ENCODE peak calls at places on chromosome 11, in six cellular contexts. T is thoracic aorta, R is adrenal gland, I is osteoblast, X is ovary, B is OCI-LY7. G is an unnamed sample.

GRCh38 chr11:118918128-118918685 is 7.5 kb downstream of the BCL9L start:
- DNase-seq in X (peak), I (peak), T (no peak), R (peak), B (no peak), G (peak)

GRCh38 chr11:68398870-68399865 is 61.4 kb upstream of the PPP6R3 start:
- DNase-seq in B (no peak), X (peak), R (peak), T (no peak), I (peak), G (peak)

GRCh38 chr11:81579339-81579738 is 1154.3 kb downstream of the FAM181B start:
- DNase-seq in T (no peak), X (no peak), B (no peak), I (no peak), R (no peak), G (no peak)

GRCh38 chr11:33863418-33864172 is 28.3 kb downstream of the LMO2 start:
- DNase-seq in T (no peak), B (no peak), X (no peak), R (no peak), I (no peak), G (no peak)

GRCh38 chr11:804599-804964 is 449 bp downstream of the PIDD1 start:
- DNase-seq in X (no peak), B (no peak), R (no peak), I (no peak), T (no peak), G (no peak)

GRCh38 chr11:119666463-119667131 is 62.4 kb downstream of the NECTIN1 start:
- DNase-seq in R (peak), I (peak), X (peak), B (peak), T (no peak), G (peak)

GRCh38 chr11:118473537-118473936 is 37.2 kb downstream of the KMT2A start:
- DNase-seq in I (no peak), T (no peak), R (no peak), X (no peak), B (no peak), G (no peak)

GRCh38 chr11:119196833-119197483 is 9.2 kb upstream of the CBL start:
- DNase-seq in T (no peak), B (peak), R (peak), X (peak), I (peak), G (peak)

GRCh38 chr11:28836285-28837081 is 728.3 kb downstream of the METTL15 start:
- DNase-seq in R (no peak), X (no peak), I (peak), B (no peak), T (no peak), G (no peak)

GRCh38 chr11:17457361-17458104 is 19.1 kb downstream of the ABCC8 start:
- DNase-seq in X (no peak), I (peak), R (no peak), B (no peak), T (no peak), G (no peak)

GRCh38 chr11:45252134-45252856 is 33.8 kb downstream of the SYT13 start:
- DNase-seq in X (no peak), I (peak), R (peak), B (peak), T (no peak), G (no peak)

GRCh38 chr11:71395010-71395560 is 53.1 kb downstream of the DHCR7 start:
- DNase-seq in B (no peak), X (no peak), I (peak), R (no peak), T (no peak), G (no peak)

GRCh38 chr11:35682230-35683195 is 19.9 kb downstream of the TRIM44 start:
- DNase-seq in B (no peak), X (no peak), R (peak), T (no peak), I (no peak), G (no peak)

GRCh38 chr11:123742334-123742733 is 874 bp upstream of the ZNF202 start:
- DNase-seq in R (peak), I (no peak), X (no peak), B (no peak), T (no peak), G (no peak)

GRCh38 chr11:8871283-8871775 is 39.7 kb upstream of the AKIP1 start:
- DNase-seq in I (peak), B (no peak), T (no peak), X (peak), R (peak), G (no peak)

GRCh38 chr11:99634581-99634980 is 613.8 kb downstream of the CNTN5 start:
- DNase-seq in B (no peak), I (no peak), X (no peak), T (no peak), R (no peak), G (no peak)

GRCh38 chr11:4095509-4096230 is 1.1 kb downstream of the RRM1 start:
- DNase-seq in I (peak), X (no peak), B (peak), R (peak), T (no peak), G (no peak)

GRCh38 chr11:31997955-31998354 is 92.9 kb upstream of the RCN1 start:
- DNase-seq in I (no peak), X (no peak), T (no peak), B (no peak), R (no peak), G (no peak)

DNA sequence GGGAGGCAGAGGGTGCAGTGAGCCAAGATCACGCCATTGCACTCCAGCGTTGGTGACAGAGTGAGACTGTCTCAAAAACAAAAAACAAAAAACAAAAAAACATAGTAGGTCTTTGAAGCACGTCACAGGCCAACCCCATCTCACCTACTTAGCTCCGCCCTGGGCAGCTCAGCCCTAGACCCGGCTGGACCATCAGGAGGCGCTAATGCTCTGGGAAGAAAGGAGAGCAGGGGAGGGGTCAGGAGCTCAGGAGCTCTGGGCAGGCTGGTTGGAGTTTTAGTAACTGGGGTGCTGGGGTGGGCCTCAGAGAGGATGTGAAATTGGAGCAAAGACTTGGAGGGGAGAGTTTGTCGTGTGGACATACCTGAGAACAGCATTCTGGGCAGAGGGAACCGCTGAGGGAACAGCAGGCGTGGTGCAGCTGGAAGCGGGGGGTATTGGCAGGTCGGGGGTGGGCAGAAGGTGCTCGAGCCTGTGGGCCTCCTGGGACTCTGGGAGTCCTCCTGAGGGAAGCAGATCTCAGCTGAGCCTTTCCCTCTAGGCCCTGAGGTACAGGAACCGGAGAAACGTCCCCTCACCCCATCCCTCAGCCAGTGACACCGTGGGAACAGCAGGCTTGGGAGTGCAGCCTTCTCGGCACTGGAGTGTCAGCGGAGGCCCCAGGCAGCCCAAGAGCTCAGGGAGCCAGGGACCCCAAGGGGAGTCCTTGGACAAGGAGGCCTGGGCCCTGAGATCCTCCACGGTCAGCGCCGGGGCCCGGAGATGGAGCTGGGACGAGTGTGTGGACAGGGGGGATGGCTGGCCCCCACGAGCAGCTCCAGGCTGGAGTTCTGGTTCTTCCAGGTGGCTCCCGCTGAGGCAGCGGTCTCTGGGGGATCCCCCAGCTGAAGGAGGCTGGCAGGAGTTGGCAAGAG is 2.2 kb upstream of the RPS6KA4 start:
- DNase-seq in X (no peak), B (peak), R (no peak), I (peak), T (no peak), G (no peak)
- TF ChIP-seq CTCF in X (no peak), B (peak), R (no peak), I (peak), T (no peak), G (no peak)

GRCh38 chr11:134071766-134072403 is 3.0 kb downstream of the JAM3 start:
- DNase-seq in B (no peak), T (no peak), X (no peak), R (no peak), I (no peak), G (no peak)
- TF ChIP-seq CTCF in B (no peak), T (peak), X (no peak), R (no peak), I (peak), G (no peak)

GRCh38 chr11:128759168-128759567 is 65.3 kb downstream of the FLI1 start:
- DNase-seq in B (no peak), T (no peak), R (no peak), I (no peak), X (no peak), G (no peak)

GRCh38 chr11:128759597-128759996 is 65.7 kb downstream of the FLI1 start:
- DNase-seq in T (no peak), R (no peak), X (no peak), B (no peak), I (peak), G (no peak)

GRCh38 chr11:128757886-128758612 is 64.2 kb downstream of the FLI1 start:
- DNase-seq in X (no peak), I (no peak), B (peak), T (no peak), R (no peak), G (no peak)

GRCh38 chr11:128756469-128756868 is 62.6 kb downstream of the FLI1 start:
- DNase-seq in I (no peak), B (no peak), R (no peak), X (no peak), T (no peak), G (no peak)

GRCh38 chr11:128757235-128757711 is 63.4 kb downstream of the FLI1 start:
- DNase-seq in T (no peak), I (peak), B (peak), X (no peak), R (peak), G (no peak)
- TF ChIP-seq CTCF in T (no peak), I (peak), B (peak), X (no peak), R (peak), G (peak)

GRCh38 chr11:66851698-66852465 is 5.0 kb upstream of the LRFN4 start:
- DNase-seq in B (peak), I (peak), X (peak), T (no peak), R (peak), G (no peak)
- TF ChIP-seq CTCF in B (peak), I (no peak), X (no peak), T (no peak), R (no peak), G (no peak)

GRCh38 chr11:90192869-90193582 is 29.8 kb downstream of the CHORDC1 start:
- DNase-seq in R (no peak), T (no peak), I (no peak), B (no peak), X (no peak), G (no peak)
- TF ChIP-seq CTCF in R (no peak), T (no peak), I (no peak), B (no peak), X (no peak), G (no peak)

GRCh38 chr11:65083834-65084597 is at the start of the genes CDCA5 and ZFPL1:
- DNase-seq in X (peak), T (peak), I (peak), B (peak), R (peak), G (peak)
- TF ChIP-seq CTCF in X (no peak), T (no peak), I (no peak), B (no peak), R (no peak), G (no peak)

GRCh38 chr11:62996271-62996670 is 11.5 kb upstream of the SLC22A6 start:
- DNase-seq in B (no peak), X (no peak), T (no peak), I (no peak), R (no peak), G (no peak)

GRCh38 chr11:62994775-62995174 is 10.0 kb upstream of the SLC22A6 start:
- DNase-seq in X (no peak), R (no peak), I (peak), B (no peak), T (no peak), G (no peak)

GRCh38 chr11:62999156-62999555 is 14.4 kb upstream of the SLC22A6 start:
- DNase-seq in T (no peak), R (no peak), X (no peak), I (no peak), B (no peak), G (no peak)

DNA sequence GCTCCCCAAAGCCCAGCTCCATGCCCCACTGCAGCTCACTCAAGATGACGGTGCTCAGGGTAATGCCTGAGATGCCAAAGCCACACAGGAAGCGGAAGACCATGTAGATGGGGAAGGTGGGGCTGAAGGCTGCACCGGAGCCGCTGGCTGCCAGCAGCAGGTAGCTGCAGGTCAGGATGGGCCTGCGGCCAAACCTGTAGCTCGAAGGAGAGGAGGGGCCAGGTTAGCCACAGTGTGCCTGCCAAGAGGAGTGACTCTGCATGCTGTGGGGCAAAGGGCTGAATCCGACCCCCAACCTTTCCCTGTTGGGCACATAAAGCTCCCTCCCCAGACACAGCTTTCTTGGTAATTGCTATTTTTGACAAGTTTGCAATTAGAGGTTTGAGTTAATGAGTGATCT is 14.9 kb upstream of the SLC22A6 start:
- DNase-seq in R (no peak), I (no peak), B (no peak), X (no peak), T (no peak), G (peak)
- TF ChIP-seq CTCF in R (no peak), I (no peak), B (no peak), X (no peak), T (no peak), G (no peak)

GRCh38 chr11:67267188-67268035 is 1.1 kb downstream of the GRK2 start:
- DNase-seq in T (no peak), B (peak), I (peak), X (peak), R (no peak), G (peak)

GRCh38 chr11:67264886-67265632 is 1.2 kb upstream of the GRK2 start:
- DNase-seq in R (no peak), X (peak), I (peak), T (no peak), B (no peak), G (peak)

GRCh38 chr11:67266424-67267187 is at the start of gene GRK2:
- DNase-seq in R (no peak), B (peak), I (peak), T (no peak), X (peak), G (peak)

GRCh38 chr11:67264260-67264659 is 2.0 kb upstream of the GRK2 start:
- DNase-seq in I (peak), X (no peak), B (no peak), T (no peak), R (no peak), G (no peak)

GRCh38 chr11:67265633-67266423 is 445 bp upstream of the GRK2 start:
- DNase-seq in B (peak), R (peak), T (no peak), I (peak), X (peak), G (peak)
- TF ChIP-seq CTCF in B (peak), R (peak), T (peak), I (peak), X (peak), G (peak)